ENCODE peak calls at places on chromosomes 3 and 15, in six cellular contexts. L is astrocyte of the spinal cord, Y is NCI-H748 treated with DMSO at 0.1 percent for 48 hours, S is T-helper 2 cell, B is left colon, U is SIG-M5. Q is an unnamed sample.

GRCh38 chr15:50886611-50887350 is 21.7 kb upstream of the AP4E1 start:
- DNase-seq in L (no peak), Y (no peak), S (no peak), B (no peak), U (no peak), Q (no peak)

GRCh38 chr15:100118546-100118945 is 223.2 kb downstream of the ADAMTS17 start:
- DNase-seq in L (no peak), Y (no peak), S (no peak), B (no peak), U (no peak), Q (no peak)

GRCh38 chr15:73142802-73143762 is 90.8 kb downstream of the NEO1 start:
- DNase-seq in L (no peak), Y (no peak), S (no peak), B (no peak), U (no peak), Q (no peak)

GRCh38 chr3:50567386-50568182 is at the start of gene C3orf18:
- DNase-seq in L (peak; percentile 86), Y (peak; percentile 8), S (peak; percentile 92), B (peak; percentile 94), U (peak; percentile 17), Q (peak; percentile 47)

GRCh38 chr3:136802481-136802996 is 16.4 kb upstream of the SLC35G2 start:
- DNase-seq in L (peak; percentile 42), Y (peak; percentile 54), S (no peak), B (no peak), U (no peak), Q (peak; percentile 46)

GRCh38 chr3:143222981-143223380 is 103.4 kb downstream of the CHST2 start:
- DNase-seq in L (no peak), Y (no peak), S (no peak), B (no peak), U (no peak), Q (no peak)

GRCh38 chr15:91855684-91856553 is 2.4 kb downstream of the SLCO3A1 start:
- DNase-seq in L (no peak), Y (peak; percentile 86), S (no peak), B (peak; percentile 76), U (no peak), Q (peak; percentile 55)

GRCh38 chr15:40306908-40307307 is 827 bp downstream of the PLCB2 start:
- DNase-seq in L (no peak), Y (no peak), S (no peak), B (no peak), U (no peak), Q (no peak)

GRCh38 chr3:160852856-160853255 is 96.8 kb downstream of the PPM1L start:
- DNase-seq in L (no peak), Y (no peak), S (no peak), B (no peak), U (no peak), Q (no peak)

GRCh38 chr3:69542265-69543079 is 156.6 kb upstream of the FRMD4B start:
- DNase-seq in L (no peak), Y (no peak), S (no peak), B (no peak), U (no peak), Q (no peak)

GRCh38 chr15:67030036-67030762 is 35.2 kb upstream of the SMAD3 start:
- DNase-seq in L (no peak), Y (peak; percentile 32), S (no peak), B (no peak), U (no peak), Q (peak; percentile 48)

GRCh38 chr3:74539879-74540278 is 74.6 kb downstream of the CNTN3 start:
- DNase-seq in L (peak; percentile 5), Y (no peak), S (no peak), B (no peak), U (no peak), Q (no peak)

GRCh38 chr15:58179206-58179605 is 41.0 kb downstream of the AQP9 start:
- DNase-seq in L (peak; percentile 18), Y (no peak), S (no peak), B (no peak), U (no peak), Q (no peak)

GRCh38 chr15:88621789-88622604 is 857 bp downstream of the AEN start:
- DNase-seq in L (peak; percentile 44), Y (no peak), S (no peak), B (no peak), U (no peak), Q (no peak)

GRCh38 chr3:81910244-81910852 is 148.9 kb upstream of the GBE1 start:
- DNase-seq in L (peak; percentile 46), Y (no peak), S (no peak), B (no peak), U (no peak), Q (no peak)

GRCh38 chr15:30827625-30828303 is 76.0 kb upstream of the FAN1 start:
- DNase-seq in L (peak; percentile 3), Y (no peak), S (no peak), B (no peak), U (no peak), Q (no peak)

GRCh38 chr3:46383211-46383945 is 12.6 kb downstream of the CCR5 start:
- DNase-seq in L (no peak), Y (no peak), S (no peak), B (peak; percentile 69), U (no peak), Q (no peak)

GRCh38 chr3:37905987-37906674 is 44.5 kb downstream of the CTDSPL start:
- DNase-seq in L (peak; percentile 64), Y (no peak), S (no peak), B (no peak), U (no peak), Q (no peak)

GRCh38 chr3:9715764-9716437 is 12.3 kb downstream of the CPNE9 start:
- DNase-seq in L (peak; percentile 88), Y (no peak), S (no peak), B (peak; percentile 78), U (peak; percentile 78), Q (no peak)

GRCh38 chr15:31484369-31484951 is 157.8 kb downstream of the KLF13 start:
- DNase-seq in L (no peak), Y (no peak), S (no peak), B (no peak), U (no peak), Q (no peak)

GRCh38 chr15:41773729-41774061 is 589 bp upstream of the MAPKBP1 start:
- DNase-seq in L (no peak), Y (no peak), S (no peak), B (no peak), U (no peak), Q (no peak)

GRCh38 chr3:190286014-190286413 is 36.2 kb downstream of the CLDN1 start:
- DNase-seq in L (no peak), Y (no peak), S (no peak), B (no peak), U (no peak), Q (no peak)

GRCh38 chr3:160003520-160004128 is 15.0 kb downstream of the IL12A start:
- DNase-seq in L (peak; percentile 54), Y (no peak), S (peak; percentile 4), B (peak; percentile 48), U (no peak), Q (no peak)